ENCODE peak calls at places on chromosomes 4 and X, in nine cellular contexts. F, V, Y, O, N, T, M, Z and Q are unnamed samples.
A peak's percentile ranks its signal among the peaks of the same experiment; 100 is the strongest.

GRCh38 chr4:15587649-15588048 is 67.5 kb downstream of the FBXL5 start:
- DNase-seq in T (no peak), V (no peak), M (no peak), Z (no peak), O (no peak), F (no peak), N (no peak), Y (no peak), Q (no peak)

GRCh38 chr4:87974856-87975462 is 555 bp upstream of the SPP1 start:
- DNase-seq in F (peak; percentile 71), Z (no peak), N (peak; percentile 24), T (no peak), Y (no peak), V (no peak), M (no peak), O (no peak), Q (no peak)

GRCh38 chr4:139815646-139816601 is 150.3 kb downstream of the MGST2 start:
- DNase-seq in Z (no peak), T (peak; percentile 67), M (no peak), V (no peak), F (peak; percentile 86), Y (peak; percentile 56), O (peak; percentile 73), N (no peak), Q (no peak)

GRCh38 chr4:71270901-71271300 is 67.9 kb upstream of the SLC4A4 start:
- DNase-seq in N (no peak), M (peak; percentile 12), F (peak; percentile 71), T (peak; percentile 14), O (no peak), V (no peak), Z (no peak), Y (no peak), Q (no peak)

GRCh38 chr4:159105761-159106243 is 2.9 kb downstream of the RAPGEF2 start:
- DNase-seq in N (peak; percentile 34), M (no peak), Y (no peak), V (no peak), F (peak; percentile 55), O (no peak), Z (no peak), T (no peak), Q (no peak)

GRCh38 chr4:7646384-7647061 is 211.8 kb upstream of the PSAPL1 start:
- DNase-seq in T (no peak), Y (no peak), V (no peak), N (no peak), Z (peak; percentile 16), O (no peak), M (no peak), F (no peak), Q (no peak)

GRCh38 chr4:174222266-174222872 is 61.1 kb downstream of the FBXO8 start:
- DNase-seq in T (peak; percentile 3), O (no peak), Y (no peak), N (no peak), Z (no peak), F (no peak), M (peak; percentile 16), V (no peak), Q (no peak)

GRCh38 chrX:747176-747575 is 116.6 kb downstream of the SHOX start:
- DNase-seq in O (no peak), F (peak; percentile 30), Y (no peak), Z (no peak), M (no peak), N (no peak), V (peak; percentile 13), T (no peak), Q (no peak)

DNA sequence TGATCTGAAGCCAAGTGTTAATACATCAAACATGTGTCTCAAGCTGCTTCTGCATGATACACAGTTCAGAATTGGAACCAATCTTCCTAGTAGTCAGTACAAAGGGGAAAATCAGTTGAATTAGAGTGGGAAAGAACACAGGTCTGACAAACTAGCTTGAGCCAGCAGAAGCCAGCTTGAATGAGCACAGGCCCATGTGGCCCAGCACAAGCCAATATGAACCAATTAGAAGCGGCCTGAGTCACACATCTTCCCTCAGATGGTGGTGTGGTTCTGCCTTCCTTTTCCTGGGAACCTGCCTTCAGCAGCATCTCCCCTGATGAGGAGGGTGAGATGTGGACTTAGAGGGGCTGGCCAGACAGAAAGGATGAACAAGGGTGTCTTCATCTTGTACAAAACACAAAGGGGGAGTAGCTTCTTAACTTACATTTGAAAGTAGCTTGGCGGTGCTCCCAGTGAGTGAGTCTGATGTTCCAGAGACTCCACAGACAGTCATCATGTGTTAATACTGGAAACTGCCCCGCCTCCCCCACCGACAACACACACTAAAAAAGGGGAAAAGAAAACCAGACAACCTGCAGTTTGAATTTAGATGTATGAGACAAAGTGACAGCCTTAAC is 72.0 kb downstream of the FRMPD4 start:
- DNase-seq in T (no peak), N (no peak), V (no peak), F (no peak), O (peak; percentile 62), Z (no peak), Y (peak; percentile 13), M (no peak), Q (no peak)
- H3K27ac ChIP-seq in T (no peak overlapping the region), N (no peak overlapping the region), V (no peak overlapping the region), F (no peak overlapping the region), O (peak overlapping the region; percentile 49), Z (no peak overlapping the region), Y (no peak overlapping the region), M (no peak overlapping the region), Q (no peak overlapping the region)

GRCh38 chrX:39903937-39904336 is 193.8 kb downstream of the BCOR start:
- DNase-seq in O (no peak), Z (no peak), T (no peak), Y (no peak), V (no peak), N (no peak), M (no peak), F (no peak), Q (no peak)

GRCh38 chrX:39905475-39905889 is 192.3 kb downstream of the BCOR start:
- DNase-seq in M (peak; percentile 31), Z (no peak), N (peak; percentile 37), V (no peak), F (no peak), Y (no peak), T (no peak), O (peak; percentile 51), Q (no peak)

GRCh38 chrX:39905946-39906345 is 191.8 kb downstream of the BCOR start:
- DNase-seq in N (no peak), M (no peak), T (no peak), Y (no peak), V (no peak), F (no peak), O (no peak), Z (no peak), Q (no peak)

GRCh38 chrX:39903343-39903742 is 194.4 kb downstream of the BCOR start:
- DNase-seq in F (no peak), V (no peak), M (no peak), Y (no peak), T (no peak), O (no peak), N (no peak), Z (no peak), Q (no peak)

GRCh38 chrX:39904816-39905474 is 192.8 kb downstream of the BCOR start:
- DNase-seq in Z (no peak), F (no peak), N (no peak), Y (no peak), M (no peak), O (no peak), T (no peak), V (no peak), Q (no peak)
- H3K4me1 ChIP-seq in Z (no peaks in the 10 kb centered on the region), F (no peaks in the 10 kb centered on the region), N (no peaks in the 10 kb centered on the region), Y (peaks cover 4% of the 10 kb centered on the region), M (peaks cover 4% of the 10 kb centered on the region), O (no peaks in the 10 kb centered on the region), T (peaks cover 19% of the 10 kb centered on the region), V (peaks cover 3% of the 10 kb centered on the region), Q (peaks cover 9% of the 10 kb centered on the region)

GRCh38 chr4:121764303-121764701 is 662 bp downstream of the SMIM43 start:
- DNase-seq in O (no peak), T (no peak), Z (no peak), F (no peak), V (no peak), Y (no peak), M (no peak), N (no peak), Q (no peak)

GRCh38 chr4:121765941-121766538 is 1.1 kb upstream of the SMIM43 start:
- DNase-seq in Z (no peak), F (peak; percentile 60), O (no peak), M (no peak), N (no peak), V (no peak), T (no peak), Y (no peak), Q (no peak)

GRCh38 chr4:121769341-121769740 is 4.4 kb upstream of the SMIM43 start:
- DNase-seq in T (no peak), Y (no peak), N (no peak), Z (no peak), V (no peak), F (no peak), M (no peak), O (no peak), Q (no peak)

GRCh38 chr4:121764702-121765367 is at the start of gene SMIM43:
- DNase-seq in Z (no peak), T (peak; percentile 41), V (peak; percentile 68), M (no peak), Y (no peak), F (peak; percentile 84), N (no peak), O (no peak), Q (no peak)

DNA sequence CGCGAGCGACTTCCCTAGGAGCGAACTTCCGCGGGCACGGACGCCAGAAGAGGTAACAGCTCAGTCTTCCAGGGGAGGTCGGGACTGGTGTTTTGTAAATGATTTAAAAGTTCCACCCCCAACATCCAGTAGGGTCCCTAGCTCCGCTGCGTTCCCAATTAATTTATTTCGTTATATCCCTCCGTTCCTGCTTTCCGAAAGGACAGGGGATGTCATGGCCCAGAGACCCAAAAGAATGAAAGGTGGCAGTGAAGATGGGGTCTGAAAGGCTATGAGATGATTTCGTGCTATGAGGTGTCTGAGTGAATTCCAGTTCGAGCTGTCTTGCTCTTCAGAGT is 373 bp upstream of the SMIM43 start:
- DNase-seq in F (no peak), Z (no peak), O (no peak), Y (no peak), M (no peak), V (no peak), T (no peak), N (no peak), Q (no peak)
- H3K4me3 ChIP-seq in F (peak overlapping the region; percentile 80), Z (no peak overlapping the region), O (peak overlapping the region; percentile 16), Y (peak overlapping the region; percentile 63), M (no peak overlapping the region), V (peak overlapping the region; percentile 46), T (peak overlapping the region; percentile 45), N (peak overlapping the region; percentile 38), Q (peak overlapping the region; percentile 28)

GRCh38 chr4:74474345-74475099 is 29.6 kb downstream of the AREG start:
- DNase-seq in N (peak; percentile 65), M (no peak), Z (no peak), O (no peak), T (no peak), Y (no peak), F (no peak), V (no peak), Q (no peak)

GRCh38 chr4:74471228-74471627 is 26.3 kb downstream of the AREG start:
- DNase-seq in Y (no peak), Z (no peak), O (no peak), T (no peak), F (no peak), V (no peak), M (no peak), N (no peak), Q (no peak)

GRCh38 chr4:74479009-74479408 is 34.1 kb downstream of the AREG start:
- DNase-seq in F (no peak), T (no peak), Z (no peak), V (no peak), O (no peak), M (no peak), Y (no peak), N (no peak), Q (no peak)

GRCh38 chr4:74475946-74476345 is 31.0 kb downstream of the AREG start:
- DNase-seq in Z (no peak), F (no peak), O (no peak), Y (no peak), V (no peak), N (no peak), T (no peak), M (no peak), Q (no peak)

DNA sequence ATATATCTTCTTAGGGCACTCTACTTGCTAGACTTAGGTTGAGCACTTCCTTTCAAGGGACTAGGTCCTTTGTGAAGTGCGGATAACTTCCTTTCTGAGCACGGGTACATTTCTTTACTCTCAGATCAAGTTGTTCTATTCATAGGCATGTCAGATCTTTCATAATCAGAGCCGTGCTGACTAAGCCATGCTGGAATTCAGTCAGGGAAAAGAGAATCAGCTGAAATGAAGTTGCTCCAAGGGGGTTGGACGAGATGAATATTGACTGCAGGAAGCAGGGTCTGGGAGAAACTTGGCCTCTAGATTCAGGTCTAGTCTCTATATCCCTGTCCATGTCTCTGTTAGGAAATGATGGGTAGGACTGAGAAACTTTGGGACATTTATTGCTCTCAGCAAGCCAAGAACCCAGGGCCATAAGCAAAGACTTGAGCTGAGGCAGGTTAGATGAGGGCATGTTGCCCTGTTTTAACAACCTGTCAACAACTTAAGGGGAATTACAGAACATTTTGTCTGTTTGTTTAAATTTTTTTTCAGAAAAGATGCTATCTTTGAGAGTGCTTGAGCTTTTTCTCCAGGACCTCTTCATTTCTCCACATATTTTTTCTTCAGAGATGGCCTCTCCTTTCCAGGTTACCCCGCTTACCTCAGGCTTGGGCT is 28.3 kb downstream of the AREG start:
- DNase-seq in V (no peak), N (no peak), Y (no peak), F (no peak), O (no peak), T (no peak), M (no peak), Z (no peak), Q (no peak)
- H3K27ac ChIP-seq in V (peak overlapping the region; percentile 47), N (no peak overlapping the region), Y (no peak overlapping the region), F (no peak overlapping the region), O (no peak overlapping the region), T (no peak overlapping the region), M (no peak overlapping the region), Z (no peak overlapping the region), Q (no peak overlapping the region)